ENCODE peak calls at places on chromosomes 5 and 9, in six cellular contexts. Y is HFFc6, S is PC-9, R is astrocyte, F is GM13976, E is HFF-Myc. L is an unnamed sample.

GRCh38 chr5:170849374-170849773 is 12.4 kb upstream of the RANBP17 start:
- DNase-seq in S (no peak), F (no peak), R (no peak), Y (no peak), E (no peak), L (no peak)

GRCh38 chr5:149665416-149666163 is 64.5 kb upstream of the PPARGC1B start:
- DNase-seq in S (no peak), F (no peak), E (no peak), R (no peak), Y (no peak), L (no peak)

GRCh38 chr9:119967867-119968535 is 598.8 kb upstream of the BRINP1 start:
- DNase-seq in E (no peak), F (no peak), Y (no peak), S (no peak), R (no peak), L (no peak)

GRCh38 chr9:136901516-136902258 is 15.4 kb downstream of the TRAF2 start:
- DNase-seq in F (peak; percentile 90), R (peak; percentile 55), E (no peak), Y (peak; percentile 8), S (peak; percentile 91), L (peak; percentile 89)

GRCh38 chr5:180343110-180343845 is 9.9 kb downstream of the GFPT2 start:
- DNase-seq in S (no peak), R (peak; percentile 86), Y (no peak), E (no peak), F (no peak), L (no peak)

GRCh38 chr5:135609981-135610380 is 31.2 kb upstream of the CXCL14 start:
- DNase-seq in F (no peak), Y (no peak), S (no peak), R (no peak), E (no peak), L (no peak)

GRCh38 chr9:110016340-110016739 is 191.6 kb downstream of the C9orf152 start:
- DNase-seq in E (no peak), Y (peak; percentile 73), F (no peak), R (peak; percentile 93), S (no peak), L (no peak)

GRCh38 chr5:138340008-138340407 is 1.9 kb downstream of the FAM53C start:
- DNase-seq in R (no peak), F (no peak), S (no peak), E (no peak), Y (no peak), L (no peak)

DNA sequence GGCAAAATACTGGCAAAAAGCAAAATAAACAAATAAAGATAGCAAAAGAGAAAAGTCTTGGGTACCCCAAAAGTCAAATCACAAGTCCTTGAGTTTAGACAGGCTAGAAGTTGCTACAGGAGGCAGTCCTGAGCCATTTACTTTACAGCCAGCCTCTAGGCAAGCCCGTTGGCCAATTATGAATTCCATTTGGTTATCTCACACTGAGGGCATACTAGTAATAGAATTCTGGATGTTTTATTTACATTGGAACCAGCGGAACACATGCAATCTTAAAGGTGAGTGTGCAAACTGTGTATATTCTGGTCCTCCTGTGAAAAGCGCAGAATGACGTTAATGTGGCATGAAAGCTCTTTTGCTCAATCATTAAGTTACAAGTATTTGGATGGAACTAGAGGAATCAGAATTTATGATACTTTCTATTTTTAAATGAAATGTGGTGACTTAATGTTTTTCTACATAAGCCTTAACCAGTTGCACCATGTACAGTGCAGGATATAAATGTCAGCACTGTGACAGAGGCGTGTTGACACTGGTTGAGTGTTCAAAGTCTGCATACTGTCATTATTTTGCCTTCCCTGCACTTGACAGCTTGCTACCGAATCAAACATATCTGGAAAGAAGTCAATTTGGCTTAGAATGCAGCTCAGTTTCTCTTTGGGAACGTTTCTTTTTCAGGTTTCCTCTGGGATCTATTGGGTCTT is 7.9 kb downstream of the GDNF start:
- DNase-seq in Y (peak; percentile 37), S (no peak), R (no peak), F (no peak), E (no peak), L (no peak)
- TF ChIP-seq CTCF in Y (peak; percentile 26), S (no peak), R (no peak), F (no peak), E (no peak), L (no peak)

GRCh38 chr9:13956107-13956506 is 357.8 kb downstream of the NFIB start:
- DNase-seq in R (no peak), Y (peak; percentile 1), S (no peak), F (no peak), E (no peak), L (no peak)

GRCh38 chr9:13960011-13960765 is 353.8 kb downstream of the NFIB start:
- DNase-seq in E (no peak), R (no peak), F (no peak), S (no peak), Y (no peak), L (no peak)

GRCh38 chr9:13952906-13953305 is 361.0 kb downstream of the NFIB start:
- DNase-seq in Y (no peak), R (peak; percentile 59), S (no peak), F (no peak), E (no peak), L (no peak)

GRCh38 chr9:13958672-13959071 is 355.3 kb downstream of the NFIB start:
- DNase-seq in E (no peak), R (no peak), S (no peak), Y (no peak), F (no peak), L (no peak)

DNA sequence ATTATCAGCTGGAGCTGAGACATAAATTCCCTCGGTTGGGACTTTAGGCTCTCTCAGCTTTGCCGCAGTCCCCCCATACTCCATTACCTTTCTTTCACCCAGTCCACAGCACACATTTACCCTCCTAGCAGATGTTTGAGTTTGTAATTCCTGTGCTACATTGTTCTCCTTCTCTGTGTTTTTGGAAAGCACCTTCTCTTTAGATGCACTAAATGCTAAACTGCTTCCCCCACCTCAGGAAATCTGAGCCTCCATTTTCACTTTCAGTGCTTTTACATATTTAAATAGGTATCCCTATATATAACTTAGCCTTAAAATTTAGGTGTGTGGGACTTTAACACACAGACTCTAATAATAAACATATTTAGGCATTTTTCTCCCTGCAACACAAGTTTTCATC is 356.9 kb downstream of the NFIB start:
- DNase-seq in F (no peak), R (no peak), Y (no peak), S (no peak), E (no peak), L (no peak)
- TF ChIP-seq CTCF in F (no peak), R (no peak), Y (no peak), S (no peak), E (no peak), L (no peak)

DNA sequence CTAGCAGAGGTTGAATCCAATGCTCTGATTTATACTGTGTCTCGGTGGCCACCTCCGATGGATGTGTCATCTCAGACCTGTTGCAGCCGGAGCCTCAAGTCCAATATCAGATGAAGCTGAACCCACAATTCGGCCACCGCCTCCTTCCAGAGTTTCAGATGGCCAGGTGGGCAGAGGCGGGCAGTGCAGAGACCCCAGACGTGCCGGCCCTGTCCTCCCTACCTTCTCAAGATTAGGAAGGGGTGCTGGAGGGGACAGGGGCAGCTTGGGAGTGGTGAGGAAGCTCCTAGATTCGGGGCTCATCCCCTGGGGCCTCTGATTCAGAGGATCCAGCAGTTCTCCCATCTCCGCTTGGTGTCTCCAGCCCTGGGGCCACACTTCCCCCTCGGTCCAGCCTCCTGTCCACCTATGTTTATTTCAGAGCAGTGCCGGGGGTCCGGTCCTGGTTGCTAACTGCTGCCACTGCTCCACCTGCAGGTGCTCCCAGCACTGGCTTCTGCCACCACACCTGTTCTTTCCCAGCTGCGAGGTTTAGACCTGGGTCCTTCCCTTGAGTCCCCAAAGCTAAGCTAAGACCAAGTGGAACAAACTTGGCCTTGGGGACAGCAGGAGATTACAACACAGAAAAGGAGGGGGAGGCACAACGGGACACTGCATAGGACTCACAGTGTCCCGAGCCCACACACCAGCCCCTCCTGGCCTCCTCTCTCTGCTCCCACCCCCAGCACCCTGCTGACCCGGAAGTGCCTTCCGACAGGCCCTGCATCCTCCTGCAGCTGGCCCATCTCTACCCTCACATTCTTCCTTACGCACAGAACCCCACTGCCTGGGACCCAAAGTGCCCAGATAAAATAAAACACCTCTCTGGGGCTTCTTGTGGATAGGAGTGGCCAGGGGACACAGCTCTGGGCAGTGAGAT is 81.6 kb downstream of the NTNG2 start:
- DNase-seq in Y (peak; percentile 9), R (no peak), E (no peak), S (no peak), F (no peak), L (no peak)
- TF ChIP-seq CTCF in Y (no peak), R (no peak), E (no peak), S (no peak), F (no peak), L (no peak)

DNA sequence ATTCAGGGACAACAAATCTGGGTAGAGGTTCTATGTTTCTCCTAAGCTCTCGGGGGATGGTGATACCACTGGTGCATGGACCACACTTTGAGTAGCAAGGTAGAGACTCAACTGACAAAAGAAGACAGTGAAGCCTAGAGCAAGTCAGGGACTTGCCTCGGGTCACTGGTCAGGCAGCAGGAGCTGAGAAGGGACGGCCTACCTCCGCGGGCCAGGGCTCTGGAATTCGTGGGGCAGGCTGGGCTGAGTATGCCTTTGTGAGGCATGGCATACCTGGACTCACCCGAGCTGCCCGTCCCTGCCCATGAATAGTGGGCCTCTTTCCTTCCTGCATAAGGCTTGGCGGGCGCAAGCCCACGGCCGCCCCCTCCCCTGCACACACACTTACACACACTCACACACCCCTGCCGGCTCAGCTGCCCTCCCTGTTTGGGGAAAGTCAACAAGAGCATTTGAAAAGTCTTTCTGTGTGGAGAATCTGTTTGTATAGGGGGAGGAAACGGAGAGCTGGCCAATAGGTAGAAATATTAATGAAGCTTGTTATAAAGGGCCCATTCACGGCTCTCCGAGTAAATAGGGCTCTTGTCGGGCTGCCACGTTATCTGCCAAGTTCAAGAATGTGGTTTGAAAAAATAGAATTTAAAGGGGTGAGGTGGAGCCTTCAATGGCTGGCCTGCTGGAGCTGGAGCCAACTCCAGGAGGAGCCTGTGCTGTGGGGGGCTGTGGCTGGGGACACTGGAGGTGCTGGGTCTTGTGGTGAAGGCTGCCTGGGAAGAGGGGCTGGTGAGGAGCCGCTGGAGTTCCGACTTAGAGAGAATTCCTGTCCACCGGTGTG is 19.1 kb upstream of the KIF12 start:
- DNase-seq in S (no peak), E (no peak), F (no peak), Y (no peak), R (no peak), L (no peak)
- TF ChIP-seq CTCF in S (no peak), E (no peak), F (no peak), Y (no peak), R (no peak), L (no peak)

GRCh38 chr5:133408322-133408721 is 204.0 kb downstream of the FSTL4 start:
- DNase-seq in R (no peak), E (no peak), S (no peak), Y (no peak), F (no peak), L (no peak)
- TF ChIP-seq CTCF in R (no peak), E (no peak), S (no peak), Y (peak; percentile 9), F (no peak), L (no peak)